ENCODE peak calls at places on chromosomes 11 and 22, in eight cellular contexts. F is hepatocyte, U is GM12878, I is PC-3, K is GM23338, H is H9, A is DND-41, S is fibroblast of lung. C is an unnamed sample.

GRCh38 chr11:130478204-130478701 is 29.8 kb downstream of the ADAMTS15 start:
- DNase-seq in F (peak), I (peak), U (no peak), H (no peak), S (peak), A (no peak), K (no peak), C (no peak)

GRCh38 chr11:34824425-34824824 is 91.8 kb downstream of the APIP start:
- DNase-seq in S (no peak), H (no peak), F (no peak), A (no peak), U (no peak), I (no peak), K (no peak), C (no peak)

GRCh38 chr11:10494636-10495463 is 39.8 kb downstream of the AMPD3 start:
- DNase-seq in K (no peak), H (no peak), U (no peak), A (no peak), S (no peak), I (no peak), F (no peak), C (no peak)

GRCh38 chr11:71446942-71447688 is 1.1 kb downstream of the DHCR7 start:
- DNase-seq in S (peak), F (peak), K (no peak), A (no peak), I (peak), U (no peak), H (no peak), C (no peak)

GRCh38 chr11:117199061-117199915 is at the start of gene TAGLN:
- DNase-seq in K (peak), S (peak), U (no peak), A (no peak), I (peak), F (peak), H (peak), C (no peak)

GRCh38 chr11:95549276-95549675 is 240.3 kb downstream of the FAM76B start:
- DNase-seq in U (no peak), A (no peak), I (no peak), S (no peak), H (no peak), K (no peak), F (no peak), C (no peak)

GRCh38 chr22:47836957-47837356 is 1074.5 kb downstream of the TBC1D22A start:
- DNase-seq in U (no peak), F (peak), A (no peak), K (no peak), S (peak), I (peak), H (no peak), C (no peak)

GRCh38 chr11:104968365-104968855 is at the start of gene CASP4:
- DNase-seq in I (peak), H (no peak), U (peak), A (peak), K (no peak), F (peak), S (peak), C (peak)

GRCh38 chr22:48315415-48316244 is 1512.0 kb downstream of the BRD1 start:
- DNase-seq in H (peak), F (no peak), U (no peak), S (no peak), I (no peak), A (no peak), K (no peak), C (no peak)

GRCh38 chr11:70826541-70826943 is 425.8 kb downstream of the SHANK2 start:
- DNase-seq in U (no peak), A (no peak), H (peak), I (no peak), K (peak), F (peak), S (no peak), C (no peak)

GRCh38 chr11:48154162-48154561 is 62.4 kb upstream of the OR4B1 start:
- DNase-seq in S (no peak), U (no peak), I (peak), K (no peak), F (no peak), H (no peak), A (no peak), C (no peak)

GRCh38 chr11:623999-624704 is 603 bp downstream of the CDHR5 start:
- DNase-seq in H (no peak), K (no peak), U (no peak), A (no peak), S (peak), F (peak), I (peak), C (no peak)

GRCh38 chr22:46078241-46079092 is 71.9 kb upstream of the PPARA start:
- DNase-seq in U (no peak), A (no peak), F (no peak), K (peak), H (no peak), S (peak), I (peak), C (no peak)

GRCh38 chr11:72821221-72821919 is 7.2 kb downstream of the ATG16L2 start:
- DNase-seq in A (no peak), I (no peak), U (no peak), S (no peak), F (peak), K (peak), H (peak), C (no peak)

GRCh38 chr11:128948583-128948982 is 5.9 kb upstream of the TP53AIP1 start:
- DNase-seq in F (no peak), A (no peak), S (no peak), U (no peak), K (peak), I (peak), H (peak), C (no peak)

GRCh38 chr11:100910808-100911207 is 218.8 kb downstream of the PGR start:
- DNase-seq in F (no peak), K (no peak), I (no peak), H (no peak), U (peak), A (no peak), S (no peak), C (peak)

GRCh38 chr11:94010136-94010535 is 11.0 kb upstream of the HEPHL1 start:
- DNase-seq in K (no peak), F (no peak), U (no peak), I (peak), H (no peak), S (no peak), A (no peak), C (no peak)

GRCh38 chr11:94007426-94007825 is 13.7 kb upstream of the HEPHL1 start:
- DNase-seq in U (no peak), I (peak), S (no peak), A (no peak), K (no peak), H (no peak), F (no peak), C (no peak)

GRCh38 chr11:94002226-94002625 is 18.9 kb upstream of the HEPHL1 start:
- DNase-seq in F (no peak), K (no peak), U (no peak), A (no peak), S (no peak), I (peak), H (no peak), C (no peak)

GRCh38 chr11:94011478-94011877 is 9.7 kb upstream of the HEPHL1 start:
- DNase-seq in U (no peak), A (no peak), K (no peak), F (no peak), S (no peak), H (no peak), I (peak), C (no peak)

GRCh38 chr11:94007906-94008305 is 13.2 kb upstream of the HEPHL1 start:
- DNase-seq in A (no peak), I (no peak), U (no peak), S (no peak), H (no peak), F (no peak), K (no peak), C (no peak)
- H2AFZ ChIP-seq in A (no peak), I (no peak), U (no peak), S (no peak), H (no peak), F (no peak), K (no peak), C (no peak)

DNA sequence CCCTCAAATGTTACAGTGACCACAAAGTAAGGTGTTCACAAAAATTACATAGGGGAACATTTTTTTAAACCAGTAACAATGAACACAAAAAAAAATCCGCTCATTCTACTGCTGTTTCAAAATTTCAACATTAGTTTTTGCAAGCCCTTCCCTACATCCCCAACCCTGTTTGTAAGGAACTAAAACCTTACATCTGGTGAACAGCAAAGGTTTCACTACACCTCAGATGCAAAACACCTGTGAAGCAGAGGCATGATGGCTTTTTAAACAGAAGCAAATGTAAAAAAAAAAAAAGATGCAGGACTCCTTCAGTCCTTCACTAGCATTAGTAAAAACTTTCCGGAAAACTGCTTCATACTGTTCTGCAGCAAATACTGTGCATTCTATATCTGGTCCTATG is 50.0 kb upstream of the API5 start:
- DNase-seq in K (no peak), H (no peak), U (no peak), S (no peak), A (no peak), I (no peak), F (no peak), C (no peak)
- TF ChIP-seq CTCF in K (no peak), H (no peak), U (no peak), S (no peak), A (no peak), I (no peak), F (no peak), C (no peak)

GRCh38 chr11:59705281-59705680 is 8.4 kb downstream of the OR10V1 start:
- DNase-seq in S (no peak), F (no peak), H (no peak), I (no peak), U (no peak), A (no peak), K (no peak), C (no peak)
- H2AFZ ChIP-seq in S (no peak), F (no peak), H (no peak), I (no peak), U (no peak), A (no peak), K (no peak), C (no peak)

GRCh38 chr11:85800595-85801342 is 10.2 kb downstream of the SYTL2 start:
- DNase-seq in I (no peak), H (no peak), F (no peak), U (no peak), K (no peak), A (no peak), S (no peak), C (no peak)
- TF ChIP-seq CTCF in I (no peak), H (no peak), F (no peak), U (no peak), K (no peak), A (no peak), S (no peak), C (no peak)

GRCh38 chr11:46075168-46075567 is 46.1 kb downstream of the PHF21A start:
- DNase-seq in S (peak), A (no peak), F (no peak), I (peak), K (no peak), U (no peak), H (no peak), C (no peak)

GRCh38 chr11:46073632-46074031 is 47.6 kb downstream of the PHF21A start:
- DNase-seq in S (no peak), F (no peak), K (no peak), A (no peak), H (no peak), U (no peak), I (no peak), C (no peak)

GRCh38 chr11:46069595-46069994 is 51.7 kb downstream of the PHF21A start:
- DNase-seq in F (no peak), A (no peak), K (no peak), U (no peak), S (no peak), H (no peak), I (no peak), C (no peak)

GRCh38 chr11:46071091-46071490 is 50.2 kb downstream of the PHF21A start:
- DNase-seq in I (no peak), H (no peak), U (no peak), K (no peak), S (no peak), F (no peak), A (no peak), C (no peak)

GRCh38 chr11:46072172-46072964 is 48.9 kb downstream of the PHF21A start:
- DNase-seq in S (no peak), I (no peak), U (no peak), A (no peak), F (no peak), H (no peak), K (no peak), C (no peak)
- H2AFZ ChIP-seq in S (no peak), I (no peak), U (no peak), A (no peak), F (no peak), H (no peak), K (no peak), C (no peak)

GRCh38 chr22:29201722-29202230 is 3.9 kb upstream of the EMID1 start:
- DNase-seq in H (no peak), I (no peak), A (no peak), S (no peak), K (no peak), F (no peak), U (no peak), C (no peak)

GRCh38 chr22:29200901-29201300 is 4.8 kb upstream of the EMID1 start:
- DNase-seq in U (no peak), S (no peak), F (no peak), A (no peak), K (no peak), H (no peak), I (no peak), C (no peak)

GRCh38 chr22:29203883-29204282 is 1.8 kb upstream of the EMID1 start:
- DNase-seq in I (no peak), H (no peak), K (no peak), F (no peak), A (peak), S (no peak), U (no peak), C (no peak)

GRCh38 chr22:29203456-29203855 is 2.2 kb upstream of the EMID1 start:
- DNase-seq in K (no peak), H (no peak), A (no peak), F (no peak), I (no peak), S (no peak), U (no peak), C (no peak)

DNA sequence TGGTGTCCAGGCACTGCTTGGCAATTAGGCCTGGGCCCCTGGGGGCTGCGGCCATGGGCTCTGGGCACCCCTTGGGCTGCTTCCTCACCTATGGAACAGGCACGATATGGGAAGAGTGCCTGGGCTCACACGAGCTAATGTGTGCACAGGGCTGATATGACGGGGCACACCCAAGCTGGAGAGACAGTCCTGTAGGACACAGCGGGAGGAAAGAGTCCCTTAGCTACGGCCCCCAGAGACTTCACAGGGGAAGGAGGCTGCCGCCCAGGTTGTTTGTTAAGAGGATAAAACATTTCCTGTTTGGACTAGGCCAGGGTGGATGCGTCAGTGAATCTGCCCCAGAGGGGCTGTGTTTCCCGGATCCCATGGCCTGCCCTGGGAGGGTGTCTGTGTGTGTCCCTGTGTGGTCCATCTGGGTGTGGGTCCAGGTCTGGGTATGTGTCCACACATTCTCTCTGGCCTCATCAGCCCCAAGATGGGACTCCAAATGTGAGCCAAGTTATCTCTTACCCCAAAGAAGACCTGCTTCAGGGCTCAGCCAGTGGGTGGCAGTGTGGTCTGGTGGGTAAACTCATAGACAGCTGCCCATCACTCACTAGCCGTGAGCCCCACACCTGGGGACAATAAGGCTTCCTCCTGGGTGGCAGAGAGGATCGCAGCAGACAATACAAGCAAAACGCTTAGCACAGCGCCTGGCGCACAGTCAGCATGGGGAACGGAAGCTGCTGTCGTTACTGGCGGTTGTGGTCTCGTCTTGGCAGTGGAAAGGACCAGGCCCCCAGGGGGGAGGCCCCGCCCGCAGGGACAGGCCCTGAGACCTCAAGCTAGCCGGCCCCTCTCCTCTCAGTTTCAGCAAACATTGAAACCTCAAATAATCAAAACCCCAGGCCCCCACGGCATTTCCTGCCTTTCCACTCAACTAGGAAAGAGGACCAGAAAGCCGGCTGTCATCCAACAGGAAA is 3.2 kb upstream of the EMID1 start:
- DNase-seq in U (peak), H (peak), S (peak), I (peak), A (peak), F (no peak), K (peak), C (peak)
- TF ChIP-seq CTCF in U (peak), H (peak), S (peak), I (peak), A (peak), F (peak), K (peak), C (peak)